ENCODE peak calls at places on chromosome 5, in four cellular contexts. H, I, T and Q are unnamed samples.

GRCh38 chr5:35229076-35230042 is 928 bp downstream of the PRLR start:
- DNase-seq in H (no peak), I (peak; percentile 27), T (no peak), Q (no peak)

GRCh38 chr5:61675015-61675692 is 343.1 kb downstream of the ZSWIM6 start:
- DNase-seq in H (no peak), I (no peak), T (no peak), Q (no peak)

GRCh38 chr5:5326126-5326758 is 96.2 kb upstream of the ICE1 start:
- DNase-seq in H (no peak), I (no peak), T (no peak), Q (no peak)

GRCh38 chr5:3023678-3024077 is 272.2 kb upstream of the IRX2 start:
- DNase-seq in H (no peak), I (no peak), T (no peak), Q (peak; percentile 31)

GRCh38 chr5:172990776-172991175 is 7.2 kb downstream of the ATP6V0E1 start:
- DNase-seq in H (no peak), I (no peak), T (no peak), Q (no peak)

GRCh38 chr5:52875827-52876226 is 88.1 kb downstream of the ITGA1 start:
- DNase-seq in H (no peak), I (no peak), T (no peak), Q (no peak)

GRCh38 chr5:132060501-132061161 is at the start of gene IL3:
- DNase-seq in H (peak; percentile 68), I (no peak), T (no peak), Q (no peak)

GRCh38 chr5:115586525-115587146 is 15.6 kb downstream of the TICAM2 start:
- DNase-seq in H (no peak), I (no peak), T (no peak), Q (no peak)

GRCh38 chr5:14879393-14879792 is 7.8 kb upstream of the ANKH start:
- DNase-seq in H (no peak), I (no peak), T (no peak), Q (no peak)

DNA sequence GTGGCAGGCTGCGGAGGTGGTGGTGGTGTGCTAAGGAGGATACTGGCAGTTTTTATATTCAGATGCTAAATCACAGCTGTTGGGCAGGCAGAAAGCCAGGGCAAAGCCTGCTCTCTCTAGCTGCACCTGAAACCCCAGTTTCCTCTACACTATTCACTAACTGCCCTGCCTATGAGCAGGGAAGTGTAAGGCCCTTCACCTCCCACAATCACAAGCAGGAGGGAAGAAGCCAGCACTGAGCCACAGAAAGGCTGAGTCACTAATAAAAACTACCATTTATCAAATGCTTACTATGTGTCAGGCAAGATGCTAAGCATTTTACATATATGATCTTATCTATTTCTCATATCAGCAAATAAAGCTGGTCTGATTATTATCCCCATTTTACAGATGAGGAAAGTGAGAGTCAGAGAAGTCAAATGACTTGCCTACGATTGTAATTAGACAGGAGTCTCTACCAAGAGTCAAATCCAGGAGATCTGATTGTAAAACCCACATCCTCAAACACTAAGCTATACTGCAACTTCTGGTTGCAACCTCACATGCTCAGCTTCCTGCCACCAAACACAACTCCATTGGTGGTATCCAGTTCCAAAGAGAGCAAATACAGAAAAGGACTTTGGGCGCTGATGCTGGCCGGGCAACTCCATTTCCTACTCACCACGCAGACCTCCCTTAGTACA is 17.7 kb upstream of the IL6ST start:
- DNase-seq in H (no peak), I (no peak), T (peak; percentile 27), Q (peak; percentile 25)
- H3K4me3 ChIP-seq in H (no peak overlapping the region), I (no peak overlapping the region), T (no peak overlapping the region), Q (no peak overlapping the region)

GRCh38 chr5:141351591-141351990 is 1.7 kb downstream of the PCDHGB1 start:
- DNase-seq in H (no peak), I (no peak), T (no peak), Q (no peak)

GRCh38 chr5:141356950-141357349 is 2.1 kb downstream of the PCDHGA4 start:
- DNase-seq in H (no peak), I (no peak), T (no peak), Q (no peak)

GRCh38 chr5:141355641-141356040 is 820 bp downstream of the PCDHGA4 start:
- DNase-seq in H (no peak), I (no peak), T (no peak), Q (no peak)

GRCh38 chr5:141356133-141356532 is 1.3 kb downstream of the PCDHGA4 start:
- DNase-seq in H (no peak), I (no peak), T (no peak), Q (no peak)

GRCh38 chr5:141354900-141355469 is at the start of gene PCDHGA4:
- DNase-seq in H (no peak), I (no peak), T (no peak), Q (no peak)
- H3K9me3 ChIP-seq in H (peaks cover 89% of the 10 kb centered on the region), I (peaks cover 52% of the 10 kb centered on the region), T (peaks cover 8% of the 10 kb centered on the region), Q (peaks cover 26% of the 10 kb centered on the region)

GRCh38 chr5:94503677-94504076 is 114.7 kb downstream of the KIAA0825 start:
- DNase-seq in H (no peak), I (no peak), T (no peak), Q (no peak)

GRCh38 chr5:94505327-94506080 is 112.9 kb downstream of the KIAA0825 start:
- DNase-seq in H (no peak), I (no peak), T (no peak), Q (no peak)

GRCh38 chr5:94508421-94509148 is 109.8 kb downstream of the KIAA0825 start:
- DNase-seq in H (no peak), I (no peak), T (no peak), Q (no peak)
- H3K36me3 ChIP-seq in H (no peaks in the 10 kb centered on the region), I (no peaks in the 10 kb centered on the region), T (no peaks in the 10 kb centered on the region), Q (no peaks in the 10 kb centered on the region)

DNA sequence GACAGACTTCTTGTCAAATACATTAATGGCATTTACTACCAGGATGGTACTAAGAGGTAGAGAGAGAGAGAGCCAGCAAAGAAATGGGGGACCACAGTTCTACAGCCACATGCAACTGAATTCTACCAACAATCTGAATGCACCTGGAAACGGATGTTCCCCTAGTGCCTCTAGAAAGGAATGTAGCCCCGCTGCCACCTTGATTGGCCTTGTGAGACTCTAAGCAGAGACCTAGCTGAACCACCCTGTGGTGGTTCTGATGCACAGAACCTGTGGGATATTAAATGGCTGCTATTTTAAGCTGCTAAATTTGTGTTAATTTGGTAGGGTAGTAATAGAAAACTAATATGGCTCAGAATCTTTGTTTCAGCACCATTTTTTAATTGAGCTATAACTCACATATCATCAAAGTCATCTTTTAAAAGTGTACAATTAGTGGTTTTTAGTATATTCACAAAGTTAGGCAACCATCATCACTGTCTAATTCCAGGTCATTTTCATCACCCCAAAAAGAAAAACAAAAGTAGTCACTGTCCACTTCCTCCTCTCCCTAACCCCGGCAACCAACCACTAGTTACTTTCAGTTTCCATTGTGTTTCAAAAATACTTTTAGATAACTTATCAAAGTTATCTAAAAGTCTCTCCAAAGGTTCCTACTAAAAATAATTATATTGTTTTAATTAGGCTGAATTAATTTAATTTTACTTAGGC is 51.7 kb downstream of the CPLANE1 start:
- DNase-seq in H (no peak), I (no peak), T (peak; percentile 33), Q (no peak)
- H3K4me3 ChIP-seq in H (no peak overlapping the region), I (no peak overlapping the region), T (peak overlapping the region; percentile 45), Q (no peak overlapping the region)

GRCh38 chr5:27476356-27476988 is 438.1 kb upstream of the CDH9 start:
- DNase-seq in H (no peak), I (no peak), T (no peak), Q (no peak)

GRCh38 chr5:27474054-27474323 is 435.6 kb upstream of the CDH9 start:
- DNase-seq in H (no peak), I (no peak), T (no peak), Q (no peak)

GRCh38 chr5:27473300-27474053 is 435.1 kb upstream of the CDH9 start:
- DNase-seq in H (no peak), I (no peak), T (no peak), Q (no peak)

GRCh38 chr5:27474395-27474794 is 436.0 kb upstream of the CDH9 start:
- DNase-seq in H (no peak), I (no peak), T (no peak), Q (no peak)

GRCh38 chr5:27475063-27475462 is 436.7 kb upstream of the CDH9 start:
- DNase-seq in H (no peak), I (no peak), T (no peak), Q (no peak)
- H3K9me3 ChIP-seq in H (peaks cover 67% of the 10 kb centered on the region), I (no peaks in the 10 kb centered on the region), T (no peaks in the 10 kb centered on the region), Q (no peaks in the 10 kb centered on the region)

DNA sequence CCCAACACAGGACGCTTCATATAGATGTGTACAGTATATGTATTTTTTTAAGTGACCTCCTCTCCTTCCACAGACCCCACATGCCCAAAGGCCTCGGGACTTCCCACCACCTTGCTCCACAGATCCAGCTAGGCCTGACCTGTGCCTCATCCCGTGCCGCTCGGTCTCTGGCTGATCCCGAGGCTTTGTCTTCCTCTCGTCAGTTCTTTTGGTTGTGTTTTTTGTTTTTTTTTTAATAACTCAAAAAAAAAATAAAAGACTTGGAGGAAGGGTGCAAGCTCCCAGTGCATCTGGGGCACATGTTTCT is 12.7 kb downstream of the CD74 start:
- DNase-seq in H (no peak), I (no peak), T (no peak), Q (no peak)
- H3K36me3 ChIP-seq in H (peaks cover 93% of the 10 kb centered on the region), I (no peaks in the 10 kb centered on the region), T (peaks cover 63% of the 10 kb centered on the region), Q (peaks cover 77% of the 10 kb centered on the region)

GRCh38 chr5:163463063-163463435 is 2.6 kb downstream of the HMMR start:
- DNase-seq in H (no peak), I (no peak), T (no peak), Q (no peak)
- H3K4me3 ChIP-seq in H (no peak overlapping the region), I (no peak overlapping the region), T (no peak overlapping the region), Q (no peak overlapping the region)

GRCh38 chr5:141363952-141364660 is at the start of gene PCDHGA5:
- DNase-seq in H (no peak), I (no peak), T (no peak), Q (no peak)
- H3K9me3 ChIP-seq in H (peaks cover 93% of the 10 kb centered on the region), I (peaks cover 52% of the 10 kb centered on the region), T (peaks cover 11% of the 10 kb centered on the region), Q (peaks cover 32% of the 10 kb centered on the region)

DNA sequence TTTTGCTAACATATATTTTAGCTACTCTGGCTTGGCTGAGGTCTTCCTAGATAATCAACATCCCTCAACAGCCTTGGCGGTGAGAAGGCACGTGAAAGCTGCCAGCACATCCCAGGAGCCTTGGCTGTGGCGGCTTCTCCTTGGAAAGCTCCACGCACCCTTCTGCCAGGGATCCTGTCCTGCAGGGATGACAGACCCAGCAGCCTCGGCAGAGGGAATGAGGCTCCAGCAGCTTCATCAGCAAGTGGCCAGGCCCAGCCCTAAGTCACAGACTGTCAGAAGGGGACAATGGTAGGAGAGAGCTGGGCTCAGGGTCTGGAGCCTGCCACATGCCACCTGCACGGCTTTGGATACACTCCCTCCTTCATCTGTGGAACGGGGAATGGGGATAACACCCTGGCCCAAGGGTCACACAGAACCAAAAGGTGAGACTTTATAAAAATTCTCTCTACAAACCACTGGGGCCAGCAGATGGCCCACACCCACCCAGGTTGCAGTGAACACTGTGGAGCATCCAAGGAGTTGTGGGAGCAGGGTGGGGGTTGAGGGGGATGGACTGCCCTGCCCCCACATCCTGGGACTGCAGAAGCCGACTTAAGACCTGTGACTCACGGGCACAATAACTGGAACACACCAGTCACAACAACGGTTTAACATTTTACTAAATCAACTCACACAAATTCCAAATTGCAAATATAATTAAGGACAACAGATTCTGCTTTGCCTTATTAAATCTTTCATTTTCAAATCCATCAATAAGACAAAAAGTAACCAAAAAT is 65.1 kb downstream of the MACROH2A1 start:
- DNase-seq in H (no peak), I (no peak), T (no peak), Q (no peak)
- H3K36me3 ChIP-seq in H (peaks cover 72% of the 10 kb centered on the region), I (no peaks in the 10 kb centered on the region), T (peaks cover 16% of the 10 kb centered on the region), Q (peaks cover 77% of the 10 kb centered on the region)

GRCh38 chr5:179802950-179803562 is 3.6 kb downstream of the MGAT4B start:
- DNase-seq in H (peak; percentile 75), I (no peak), T (no peak), Q (no peak)
- H3K4me3 ChIP-seq in H (no peak overlapping the region), I (no peak overlapping the region), T (no peak overlapping the region), Q (no peak overlapping the region)